ENCODE peak calls at places on chromosomes 5 and 9, in four cellular contexts. E, V, I and S are unnamed samples.

GRCh38 chr5:145811834-145812625 is 23.1 kb downstream of the PRELID2 start:
- DNase-seq in V (no peak), I (no peak), E (no peak), S (no peak)

GRCh38 chr5:144331361-144331760 is 160.7 kb downstream of the KCTD16 start:
- DNase-seq in V (no peak), I (no peak), E (no peak), S (no peak)

GRCh38 chr9:10062629-10063395 is 550.0 kb downstream of the PTPRD start:
- DNase-seq in I (no peak), E (no peak), V (no peak), S (no peak)

GRCh38 chr5:2776338-2777302 is 25.1 kb upstream of the IRX2 start:
- DNase-seq in E (no peak), V (no peak), I (no peak), S (no peak)

GRCh38 chr5:151178779-151179488 is 21.4 kb upstream of the ANXA6 start:
- DNase-seq in V (no peak), E (no peak), I (no peak), S (no peak)

GRCh38 chr5:140696891-140697492 is 3.3 kb upstream of the ZMAT2 start:
- DNase-seq in E (no peak), I (no peak), V (no peak), S (no peak)

GRCh38 chr5:172565455-172565854 is 75.6 kb upstream of the NEURL1B start:
- DNase-seq in V (no peak), I (no peak), E (no peak), S (no peak)

GRCh38 chr5:58462623-58463230 is 2.8 kb upstream of the PLK2 start:
- DNase-seq in V (peak; percentile 20), E (peak; percentile 11), I (no peak), S (no peak)

GRCh38 chr5:35029333-35029732 is 18.4 kb downstream of the AGXT2 start:
- DNase-seq in I (no peak), V (no peak), E (no peak), S (no peak)

GRCh38 chr5:149609640-149610297 is 28.5 kb downstream of the ARHGEF37 start:
- DNase-seq in I (no peak), E (no peak), V (no peak), S (no peak)

GRCh38 chr5:80246995-80247729 is 8.7 kb downstream of the SERINC5 start:
- DNase-seq in E (peak; percentile 19), I (no peak), V (peak; percentile 42), S (peak; percentile 82)

GRCh38 chr5:137734962-137735530 is 843 bp downstream of the KLHL3 start:
- DNase-seq in I (no peak), E (no peak), V (peak; percentile 58), S (peak; percentile 58)

GRCh38 chr9:68427216-68427994 is 71.0 kb downstream of the PGM5 start:
- DNase-seq in I (no peak), E (no peak), V (no peak), S (no peak)

GRCh38 chr5:59126665-59127354 is 543.9 kb downstream of the RAB3C start:
- DNase-seq in E (no peak), V (no peak), I (no peak), S (no peak)

GRCh38 chr5:113234546-113234945 is 200.2 kb downstream of the TSSK1B start:
- DNase-seq in I (no peak), E (no peak), V (no peak), S (no peak)

GRCh38 chr9:91421022-91421765 is 2.4 kb downstream of the NFIL3 start:
- DNase-seq in V (peak; percentile 46), E (no peak), I (no peak), S (peak; percentile 46)

GRCh38 chr5:144680711-144681110 is 510.0 kb downstream of the KCTD16 start:
- DNase-seq in V (no peak), I (no peak), E (no peak), S (no peak)

GRCh38 chr5:75342836-75343235 is 5.8 kb downstream of the HMGCR start:
- DNase-seq in I (no peak), E (no peak), V (no peak), S (no peak)

GRCh38 chr5:178786859-178787499 is 56.5 kb upstream of the ZNF354A start:
- DNase-seq in V (no peak), E (no peak), I (no peak), S (no peak)

GRCh38 chr5:41071242-41071641 is at the start of gene MROH2B:
- DNase-seq in I (no peak), E (no peak), V (no peak), S (no peak)

GRCh38 chr5:87243161-87243877 is 24.4 kb upstream of the RASA1 start:
- DNase-seq in V (no peak), E (no peak), I (no peak), S (no peak)

GRCh38 chr5:119257613-119258012 is 98.2 kb upstream of the TNFAIP8 start:
- DNase-seq in V (no peak), I (no peak), E (no peak), S (no peak)

GRCh38 chr9:89534464-89534863 is 36.6 kb upstream of the SEMA4D start:
- DNase-seq in I (no peak), V (no peak), E (no peak), S (no peak)

GRCh38 chr5:158876263-158876942 is 223.3 kb downstream of the EBF1 start:
- DNase-seq in I (no peak), E (no peak), V (no peak), S (no peak)

GRCh38 chr9:128836509-128837145 is 7.0 kb upstream of the SPOUT1 start:
- DNase-seq in I (no peak), E (no peak), V (no peak), S (no peak)

GRCh38 chr5:74919487-74919886 is 53.3 kb upstream of the FAM169A start:
- DNase-seq in I (no peak), E (no peak), V (no peak), S (no peak)

GRCh38 chr5:74357827-74358226 is 282.7 kb downstream of the ENC1 start:
- DNase-seq in I (no peak), E (no peak), V (no peak), S (no peak)

GRCh38 chr5:179620703-179621350 is 2.6 kb downstream of the HNRNPH1 start:
- DNase-seq in I (no peak), V (no peak), E (no peak), S (no peak)

GRCh38 chr9:95462419-95463121 is 54.2 kb downstream of the PTCH1 start:
- DNase-seq in V (peak; percentile 75), I (no peak), E (peak; percentile 73), S (peak; percentile 57)

GRCh38 chr9:8160787-8161186 is 361.2 kb upstream of the DMAC1 start:
- DNase-seq in I (no peak), E (no peak), V (no peak), S (no peak)

GRCh38 chr9:136020671-136021070 is 59.5 kb upstream of the UBAC1 start:
- DNase-seq in I (no peak), E (no peak), V (no peak), S (no peak)

GRCh38 chr5:38899936-38900335 is 54.1 kb downstream of the OSMR start:
- DNase-seq in E (no peak), I (no peak), V (no peak), S (no peak)

GRCh38 chr5:76358-77169 is 15.4 kb upstream of the PLEKHG4B start:
- DNase-seq in I (no peak), V (no peak), E (no peak), S (no peak)

GRCh38 chr9:125744616-125745387 is 2.4 kb upstream of the PBX3 start:
- DNase-seq in E (no peak), I (no peak), V (no peak), S (no peak)

GRCh38 chr9:121860744-121861143 is 209.3 kb downstream of the DAB2IP start:
- DNase-seq in E (no peak), V (no peak), I (no peak), S (no peak)

GRCh38 chr5:14410068-14410941 is 171.3 kb upstream of the OTULINL start:
- DNase-seq in I (no peak), V (no peak), E (no peak), S (no peak)

GRCh38 chr5:34548086-34548403 is 108.1 kb upstream of the RAI14 start:
- DNase-seq in I (no peak), V (no peak), E (no peak), S (peak; percentile 54)

GRCh38 chr9:100990605-100991381 is 37.7 kb upstream of the PLPPR1 start:
- DNase-seq in E (no peak), V (no peak), I (no peak), S (no peak)

GRCh38 chr9:109641079-109641659 is 138.8 kb upstream of the PALM2AKAP2 start:
- DNase-seq in I (no peak), E (no peak), V (no peak), S (no peak)
- H3K27me3 ChIP-seq in I (peaks cover 31% of the 10 kb centered on the region), E (peaks cover 25% of the 10 kb centered on the region), V (no peaks in the 10 kb centered on the region), S (peaks cover 30% of the 10 kb centered on the region)

GRCh38 chr9:107685901-107686300 is 196.3 kb upstream of the KLF4 start:
- DNase-seq in I (no peak), E (no peak), V (no peak), S (no peak)
- H3K27me3 ChIP-seq in I (no peaks in the 10 kb centered on the region), E (no peaks in the 10 kb centered on the region), V (no peaks in the 10 kb centered on the region), S (no peaks in the 10 kb centered on the region)

GRCh38 chr5:136001531-136001930 is 27.3 kb upstream of the TGFBI start:
- DNase-seq in E (no peak), I (no peak), V (no peak), S (no peak)
- H3K27me3 ChIP-seq in E (no peaks in the 10 kb centered on the region), I (no peaks in the 10 kb centered on the region), V (no peaks in the 10 kb centered on the region), S (no peaks in the 10 kb centered on the region)

GRCh38 chr9:503881-504852 is 289.5 kb downstream of the DOCK8 start:
- DNase-seq in I (peak; percentile 41), E (peak; percentile 48), V (peak; percentile 67), S (peak; percentile 80)

GRCh38 chr9:504921-505821 is 290.5 kb downstream of the DOCK8 start:
- DNase-seq in E (peak; percentile 6), V (peak; percentile 27), I (no peak), S (peak; percentile 41)

DNA sequence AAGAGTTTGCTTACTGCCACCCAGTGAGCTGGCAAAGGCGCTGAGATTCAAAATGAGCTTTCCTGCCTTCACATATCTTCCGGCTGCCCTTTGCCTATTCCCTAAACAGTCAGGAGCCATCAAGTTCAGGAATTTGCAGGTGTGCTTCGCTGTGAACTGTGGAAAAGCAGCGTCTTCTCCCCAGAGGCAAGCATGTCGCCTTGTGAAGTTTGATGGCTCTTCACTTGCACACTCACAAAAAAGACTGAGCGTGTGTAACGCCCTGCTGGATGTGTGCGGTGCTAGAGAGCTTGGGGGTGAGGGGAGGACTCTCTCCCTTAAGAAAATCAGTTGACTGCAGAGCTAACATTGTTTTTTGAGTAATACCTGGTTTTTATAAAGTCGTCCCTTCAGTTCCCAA is 288.7 kb downstream of the DOCK8 start:
- DNase-seq in E (no peak), I (no peak), V (no peak), S (peak; percentile 25)
- H3K27me3 ChIP-seq in E (no peaks in the 10 kb centered on the region), I (peaks cover 3% of the 10 kb centered on the region), V (no peaks in the 10 kb centered on the region), S (peaks cover 3% of the 10 kb centered on the region)

GRCh38 chr5:130885718-130886117 is 279.3 kb downstream of the HINT1 start:
- DNase-seq in V (no peak), E (no peak), I (no peak), S (no peak)
- H3K27me3 ChIP-seq in V (no peaks in the 10 kb centered on the region), E (no peaks in the 10 kb centered on the region), I (no peaks in the 10 kb centered on the region), S (no peaks in the 10 kb centered on the region)

GRCh38 chr5:135249658-135250057 is 149.4 kb downstream of the MACROH2A1 start:
- DNase-seq in I (no peak), V (no peak), E (no peak), S (no peak)
- H3K27me3 ChIP-seq in I (no peaks in the 10 kb centered on the region), V (no peaks in the 10 kb centered on the region), E (no peaks in the 10 kb centered on the region), S (peaks cover 2% of the 10 kb centered on the region)